ENCODE peak calls at places on chromosome 3, in six cellular contexts. A, T, L, X, B and D are unnamed samples.

GRCh38 chr3:153209596-153209995 is 47.6 kb downstream of the RAP2B start:
- DNase-seq in A (no peak), T (no peak), L (no peak), X (no peak), B (no peak), D (no peak)

GRCh38 chr3:122258757-122259371 is 66.2 kb upstream of the CSTA start:
- DNase-seq in A (no peak), T (no peak), L (no peak), X (peak; percentile 67), B (peak; percentile 66), D (peak; percentile 71)

GRCh38 chr3:143120716-143121239 is 1.2 kb downstream of the CHST2 start:
- DNase-seq in A (peak; percentile 87), T (no peak), L (no peak), X (peak; percentile 27), B (peak; percentile 50), D (peak; percentile 19)

GRCh38 chr3:175426805-175427204 is 567.7 kb downstream of the NAALADL2 start:
- DNase-seq in A (no peak), T (no peak), L (no peak), X (no peak), B (no peak), D (no peak)

GRCh38 chr3:64444619-64445317 is 219.5 kb upstream of the PRICKLE2 start:
- DNase-seq in A (peak; percentile 64), T (no peak), L (no peak), X (no peak), B (peak; percentile 53), D (no peak)

GRCh38 chr3:69719723-69720122 is 19.5 kb upstream of the MITF start:
- DNase-seq in A (no peak), T (no peak), L (no peak), X (no peak), B (no peak), D (no peak)

GRCh38 chr3:156010829-156011228 is 109.5 kb upstream of the KCNAB1 start:
- DNase-seq in A (no peak), T (no peak), L (no peak), X (no peak), B (no peak), D (no peak)

GRCh38 chr3:70049761-70050160 is 50.2 kb downstream of the SAMMSON start:
- DNase-seq in A (no peak), T (no peak), L (no peak), X (no peak), B (no peak), D (no peak)

GRCh38 chr3:150733373-150733935 is 29.5 kb downstream of the SIAH2 start:
- DNase-seq in A (no peak), T (no peak), L (no peak), X (no peak), B (no peak), D (no peak)
- TF ChIP-seq EP300 in A (no peak), T (no peak), L (no peak), X (no peak), B (no peak), D (no peak)

DNA sequence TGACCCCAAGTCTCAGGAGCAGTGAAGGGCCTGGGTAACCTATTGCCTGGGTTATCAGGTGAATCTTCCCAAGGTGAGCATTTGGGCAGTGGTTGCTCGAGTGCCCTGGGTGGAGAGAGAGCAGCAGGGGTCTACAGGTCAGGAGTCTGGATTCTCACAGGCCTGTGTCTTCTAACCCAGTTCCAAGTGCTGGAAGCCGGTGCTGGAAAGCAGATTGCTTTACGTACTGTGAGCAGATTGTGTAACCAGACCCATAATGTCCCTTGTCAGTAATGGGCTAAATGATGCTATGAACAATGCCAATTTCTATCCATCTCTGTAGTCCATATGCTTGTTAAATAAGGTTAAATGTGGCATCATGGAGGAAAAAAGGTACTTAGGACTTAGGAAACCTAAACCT is 106.4 kb downstream of the TPRG1 start:
- DNase-seq in A (no peak), T (no peak), L (no peak), X (no peak), B (no peak), D (no peak)
- H3K4me1 ChIP-seq in A (no peaks in the 10 kb centered on the region), T (peaks cover 23% of the 10 kb centered on the region), L (peaks cover 12% of the 10 kb centered on the region), X (no peaks in the 10 kb centered on the region), B (no peaks in the 10 kb centered on the region), D (no peaks in the 10 kb centered on the region)

GRCh38 chr3:183159319-183159718 is 3.2 kb downstream of the LAMP3 start:
- DNase-seq in A (no peak), T (no peak), L (no peak), X (no peak), B (no peak), D (no peak)
- TF ChIP-seq POLR2AphosphoS5 in A (no peak), T (no peak), L (no peak), X (no peak), B (no peak), D (no peak)

GRCh38 chr3:47065058-47065457 is 85.6 kb downstream of the NBEAL2 start:
- DNase-seq in A (no peak), T (no peak), L (no peak), X (no peak), B (no peak), D (no peak)
- TF ChIP-seq EP300 in A (no peak), T (no peak), L (no peak), X (no peak), B (no peak), D (no peak)